ENCODE peak calls at places on chromosomes 1 and 21, in nine cellular contexts. Y is GM12865; O is stimulated activated CD4-positive, alpha-beta T cell treated with anti-CD3 and anti-CD28 coated beads, Interleukin-15, amount 100 ng/mL, for 24 hours; V is neuronal stem cell; Z is activated T-helper 1 cell treated with Interleukin-2 at 50 U/mL for 16 hours; G is transverse colon; X is KBM-7; K is AG04449; Q is activated T-cell treated with anti-CD3 and anti-CD28 coated beads, Interleukin-2, amount 50 U/mL, for 72 hours. J is an unnamed sample.
A peak's percentile ranks its signal among the peaks of the same experiment; 100 is the strongest.

GRCh38 chr1:15508700-15509487 is 15.1 kb downstream of the CASP9 start:
- DNase-seq in X (no peak), V (no peak), K (no peak), G (no peak), O (no peak), Z (no peak), Q (no peak), Y (no peak), J (no peak)

GRCh38 chr1:116403506-116404136 is 30.6 kb downstream of the ATP1A1 start:
- DNase-seq in K (no peak), Z (no peak), V (no peak), Y (no peak), Q (no peak), X (no peak), G (no peak), O (no peak), J (no peak)

GRCh38 chr1:3547055-3548005 is 64.0 kb downstream of the MEGF6 start:
- DNase-seq in X (no peak), Z (no peak), K (no peak), O (no peak), V (no peak), Q (no peak), G (no peak), Y (peak; percentile 3), J (no peak)

GRCh38 chr1:165900576-165901380 is 73.4 kb downstream of the UCK2 start:
- DNase-seq in G (no peak), O (no peak), V (no peak), Z (no peak), X (no peak), K (no peak), Q (no peak), Y (no peak), J (peak; percentile 68)

GRCh38 chr1:226809785-226810571 is 60.4 kb upstream of the PSEN2 start:
- DNase-seq in O (no peak), X (no peak), Q (no peak), G (no peak), K (peak; percentile 29), V (no peak), Y (no peak), Z (no peak), J (no peak)

GRCh38 chr21:34270406-34270805 is 93.4 kb upstream of the KCNE2 start:
- DNase-seq in O (no peak), X (no peak), Y (no peak), Q (no peak), V (no peak), K (no peak), Z (no peak), G (no peak), J (no peak)

GRCh38 chr1:6500446-6501406 is 9.3 kb upstream of the PLEKHG5 start:
- DNase-seq in X (no peak), V (no peak), O (no peak), Y (no peak), Z (no peak), G (no peak), K (no peak), Q (no peak), J (no peak)

GRCh38 chr1:218686258-218686657 is 341.1 kb downstream of the TGFB2 start:
- DNase-seq in V (no peak), Q (no peak), G (no peak), Z (no peak), K (no peak), X (no peak), Y (no peak), O (no peak), J (peak; percentile 85)

GRCh38 chr1:182888736-182889531 is 49.8 kb downstream of the DHX9 start:
- DNase-seq in Y (peak; percentile 2), X (no peak), K (peak; percentile 42), G (no peak), O (no peak), V (no peak), Q (no peak), Z (no peak), J (peak; percentile 18)

GRCh38 chr1:40143891-40144575 is 17.2 kb upstream of the RLF start:
- DNase-seq in O (peak; percentile 66), K (no peak), G (peak; percentile 53), Z (peak; percentile 14), X (peak; percentile 78), Y (peak; percentile 79), Q (peak; percentile 66), V (peak; percentile 75), J (peak; percentile 79)

GRCh38 chr1:237340892-237341291 is 298.9 kb downstream of the RYR2 start:
- DNase-seq in V (no peak), X (no peak), Y (no peak), Z (no peak), K (no peak), G (no peak), Q (no peak), O (no peak), J (no peak)

GRCh38 chr1:231958448-231958847 is 331.9 kb downstream of the DISC1 start:
- DNase-seq in O (no peak), K (no peak), Q (no peak), V (no peak), Z (no peak), Y (no peak), X (no peak), G (no peak), J (no peak)

GRCh38 chr1:202961220-202961880 is 3.2 kb upstream of the ADIPOR1 start:
- DNase-seq in Y (no peak), V (no peak), G (no peak), K (no peak), Z (no peak), O (no peak), X (no peak), Q (no peak), J (no peak)

GRCh38 chr1:160112370-160112769 is 3.2 kb upstream of the ATP1A2 start:
- DNase-seq in Q (no peak), G (no peak), V (no peak), Y (no peak), X (no peak), Z (no peak), O (no peak), K (no peak), J (no peak)

GRCh38 chr1:101291562-101292035 is 54.8 kb downstream of the S1PR1 start:
- DNase-seq in Q (peak; percentile 70), Z (no peak), G (no peak), K (no peak), O (peak; percentile 72), X (peak; percentile 91), V (no peak), Y (peak; percentile 74), J (peak; percentile 87)

GRCh38 chr1:119767486-119767885 is 1.2 kb downstream of the HMGCS2 start:
- DNase-seq in Y (no peak), Q (no peak), V (no peak), O (no peak), Z (no peak), X (no peak), K (no peak), G (no peak), J (no peak)

GRCh38 chr1:186559601-186560116 is 98.7 kb upstream of the PDC start:
- DNase-seq in K (no peak), Y (no peak), X (no peak), Z (no peak), Q (no peak), V (no peak), G (no peak), O (no peak), J (peak; percentile 34)

GRCh38 chr1:115797491-115797890 is 29.0 kb upstream of the CASQ2 start:
- DNase-seq in K (no peak), O (no peak), Z (no peak), X (no peak), V (no peak), Q (no peak), G (no peak), Y (no peak), J (no peak)

GRCh38 chr1:233668725-233669294 is 54.9 kb downstream of the KCNK1 start:
- DNase-seq in O (peak; percentile 2), K (no peak), V (no peak), X (no peak), G (peak; percentile 23), Z (no peak), Q (peak; percentile 44), Y (peak; percentile 84), J (peak; percentile 57)

GRCh38 chr1:112717263-112717662 is 2.1 kb upstream of the PPM1J start:
- DNase-seq in X (no peak), O (no peak), Z (no peak), Q (no peak), K (no peak), V (no peak), Y (no peak), G (no peak), J (no peak)

GRCh38 chr1:33295023-33295422 is 25.9 kb downstream of the A3GALT2 start:
- DNase-seq in K (no peak), X (no peak), Y (no peak), V (no peak), O (no peak), G (no peak), Q (no peak), Z (no peak), J (no peak)

GRCh38 chr1:153403421-153404085 is 12.7 kb upstream of the S100A8 start:
- DNase-seq in Q (no peak), O (no peak), X (no peak), V (no peak), K (no peak), Z (no peak), G (no peak), Y (no peak), J (no peak)

GRCh38 chr1:234111458-234112142 is 207.1 kb downstream of the SLC35F3 start:
- DNase-seq in K (no peak), G (no peak), Y (no peak), V (peak; percentile 41), O (no peak), Q (no peak), Z (no peak), X (no peak), J (peak; percentile 10)

GRCh38 chr1:234845097-234845660 is 235.2 kb upstream of the IRF2BP2 start:
- DNase-seq in G (no peak), Y (peak; percentile 76), Z (peak; percentile 17), O (peak; percentile 55), V (no peak), K (no peak), Q (peak; percentile 57), X (no peak), J (no peak)

GRCh38 chr1:6365047-6365446 is 28.5 kb downstream of the ACOT7 start:
- DNase-seq in Z (no peak), Q (no peak), K (no peak), V (no peak), O (peak; percentile 48), G (no peak), Y (peak; percentile 23), X (no peak), J (no peak)

GRCh38 chr1:237258871-237259270 is 216.9 kb downstream of the RYR2 start:
- DNase-seq in X (no peak), G (peak; percentile 14), Q (no peak), O (no peak), V (no peak), K (no peak), Y (no peak), Z (no peak), J (no peak)

GRCh38 chr1:205309741-205310140 is 11.8 kb downstream of the NUAK2 start:
- DNase-seq in Y (no peak), G (no peak), X (no peak), V (no peak), K (no peak), O (no peak), Z (no peak), Q (no peak), J (no peak)

GRCh38 chr21:26943916-26944315 is 23.0 kb downstream of the ADAMTS5 start:
- DNase-seq in V (no peak), X (no peak), Z (no peak), Q (no peak), O (no peak), Y (no peak), K (no peak), G (no peak), J (no peak)

GRCh38 chr1:62782197-62782886 is 1.6 kb upstream of the ATG4C start:
- DNase-seq in V (no peak), Z (no peak), O (no peak), K (peak; percentile 60), X (peak; percentile 33), Y (no peak), G (no peak), Q (no peak), J (peak; percentile 85)

GRCh38 chr1:248862695-248863010 is 3.8 kb upstream of the ZNF692 start:
- DNase-seq in Y (no peak), O (no peak), V (no peak), K (no peak), G (no peak), X (no peak), Z (no peak), Q (no peak), J (no peak)

GRCh38 chr1:56416385-56416972 is 162.9 kb downstream of the PLPP3 start:
- DNase-seq in Z (no peak), X (no peak), V (no peak), Q (no peak), O (no peak), K (no peak), Y (no peak), G (no peak), J (peak; percentile 64)